ENCODE peak calls at places on chromosomes 1 and 21, in seven cellular contexts. Z is endodermal cell, A is neural progenitor cell, O is fibroblast of mammary gland, M is fibroblast of lung, G is AG10803, D is colonic mucosa. P is an unnamed sample.
A peak's percentile ranks its signal among the peaks of the same experiment; 100 is the strongest.

GRCh38 chr1:208344202-208344601 is 100.0 kb upstream of the PLXNA2 start:
- DNase-seq in Z (no peak), A (no peak), O (no peak), M (no peak), G (no peak), D (no peak), P (no peak)

GRCh38 chr1:179867493-179868330 is 9.9 kb downstream of the TOR1AIP2 start:
- DNase-seq in Z (peak; percentile 89), A (peak; percentile 74), O (peak; percentile 49), M (peak; percentile 62), G (peak; percentile 51), D (peak; percentile 47), P (peak; percentile 67)

GRCh38 chr1:175314300-175314699 is 121.7 kb upstream of the KIAA0040 start:
- DNase-seq in Z (no peak), A (no peak), O (no peak), M (no peak), G (no peak), D (no peak), P (no peak)

GRCh38 chr21:39613029-39613934 is 542 bp downstream of the B3GALT5 start:
- DNase-seq in Z (peak; percentile 53), A (peak; percentile 39), O (no peak), M (peak; percentile 31), G (peak; percentile 11), D (no peak), P (no peak)

GRCh38 chr1:223201967-223202366 is 58.9 kb upstream of the TLR5 start:
- DNase-seq in Z (no peak), A (no peak), O (no peak), M (no peak), G (no peak), D (no peak), P (no peak)

GRCh38 chr1:205375816-205376545 is 19.3 kb upstream of the KLHDC8A start:
- DNase-seq in Z (peak; percentile 85), A (peak; percentile 79), O (peak; percentile 68), M (peak; percentile 57), G (peak; percentile 48), D (peak; percentile 55), P (peak; percentile 43)

GRCh38 chr1:38034871-38035270 is 11.7 kb downstream of the POU3F1 start:
- DNase-seq in Z (no peak), A (no peak), O (no peak), M (no peak), G (no peak), D (no peak), P (no peak)

GRCh38 chr1:147117109-147117508 is 55.2 kb downstream of the PRKAB2 start:
- DNase-seq in Z (no peak), A (no peak), O (no peak), M (no peak), G (no peak), D (no peak), P (no peak)

GRCh38 chr1:162302246-162302645 is 74.4 kb downstream of the SPATA46 start:
- DNase-seq in Z (no peak), A (no peak), O (peak; percentile 13), M (peak; percentile 17), G (no peak), D (no peak), P (no peak)

GRCh38 chr1:12082988-12083387 is 19.9 kb downstream of the TNFRSF8 start:
- DNase-seq in Z (no peak), A (no peak), O (no peak), M (no peak), G (no peak), D (no peak), P (no peak)

GRCh38 chr1:47948126-47948525 is 49.1 kb downstream of the TRABD2B start:
- DNase-seq in Z (peak; percentile 88), A (peak; percentile 41), O (peak; percentile 23), M (no peak), G (no peak), D (peak; percentile 49), P (no peak)

GRCh38 chr1:4760088-4760487 is 105.7 kb downstream of the AJAP1 start:
- DNase-seq in Z (no peak), A (no peak), O (no peak), M (no peak), G (no peak), D (no peak), P (no peak)

GRCh38 chr1:39574646-39575045 is 1.9 kb downstream of the PABPC4 start:
- DNase-seq in Z (no peak), A (no peak), O (peak; percentile 26), M (peak; percentile 19), G (no peak), D (peak; percentile 52), P (peak; percentile 33)

GRCh38 chr1:97190326-97190725 is 468.7 kb downstream of the PTBP2 start:
- DNase-seq in Z (no peak), A (no peak), O (peak; percentile 61), M (peak; percentile 42), G (peak; percentile 63), D (no peak), P (peak; percentile 14)

GRCh38 chr1:244435562-244436205 is 16.0 kb downstream of the ADSS2 start:
- DNase-seq in Z (no peak), A (no peak), O (peak; percentile 60), M (peak; percentile 46), G (peak; percentile 76), D (no peak), P (peak; percentile 51)

GRCh38 chr1:16019580-16020277 is 1.9 kb upstream of the HSPB7 start:
- DNase-seq in Z (no peak), A (no peak), O (peak; percentile 30), M (no peak), G (peak; percentile 61), D (no peak), P (no peak)

GRCh38 chr1:116373451-116374339 is 651 bp downstream of the ATP1A1 start:
- DNase-seq in Z (peak; percentile 82), A (peak; percentile 84), O (peak; percentile 48), M (peak; percentile 38), G (peak; percentile 40), D (peak; percentile 79), P (peak; percentile 45)

GRCh38 chr1:42334240-42335049 is 590 bp downstream of the FOXJ3 start:
- DNase-seq in Z (peak; percentile 85), A (peak; percentile 75), O (peak; percentile 69), M (peak; percentile 71), G (peak; percentile 61), D (peak; percentile 63), P (peak; percentile 64)

GRCh38 chr1:210330279-210330866 is 1.7 kb downstream of the HHAT start:
- DNase-seq in Z (no peak), A (no peak), O (no peak), M (no peak), G (no peak), D (peak; percentile 30), P (peak; percentile 21)

GRCh38 chr1:67815303-67816095 is 17.8 kb downstream of the GNG12 start:
- DNase-seq in Z (no peak), A (no peak), O (no peak), M (no peak), G (no peak), D (peak; percentile 96), P (no peak)

GRCh38 chr1:7227654-7228053 is 442.4 kb downstream of the CAMTA1 start:
- DNase-seq in Z (peak; percentile 20), A (no peak), O (no peak), M (no peak), G (no peak), D (no peak), P (no peak)

GRCh38 chr1:40078512-40079333 is 18.3 kb downstream of the PPT1 start:
- DNase-seq in Z (peak; percentile 90), A (peak; percentile 69), O (peak; percentile 64), M (peak; percentile 50), G (peak; percentile 49), D (peak; percentile 64), P (peak; percentile 60)

GRCh38 chr1:191752342-191752741 is 405.9 kb upstream of the RGS18 start:
- DNase-seq in Z (no peak), A (no peak), O (no peak), M (no peak), G (no peak), D (no peak), P (no peak)

GRCh38 chr21:45151484-45152115 is 77.2 kb downstream of the ADARB1 start:
- DNase-seq in Z (no peak), A (peak; percentile 62), O (no peak), M (no peak), G (no peak), D (peak; percentile 13), P (no peak)

GRCh38 chr1:154220970-154221814 is 437 bp downstream of the UBAP2L start:
- DNase-seq in Z (peak; percentile 62), A (peak; percentile 75), O (peak; percentile 34), M (peak; percentile 58), G (peak; percentile 55), D (peak; percentile 59), P (no peak)

GRCh38 chr1:154221815-154222081 is 993 bp downstream of the UBAP2L start:
- DNase-seq in Z (no peak), A (no peak), O (peak; percentile 73), M (peak; percentile 83), G (peak; percentile 77), D (no peak), P (peak; percentile 85)

GRCh38 chr1:154225370-154225769 is 4.6 kb downstream of the UBAP2L start:
- DNase-seq in Z (no peak), A (no peak), O (no peak), M (no peak), G (no peak), D (no peak), P (no peak)

GRCh38 chr1:154222518-154222917 is 1.8 kb downstream of the UBAP2L start:
- DNase-seq in Z (no peak), A (no peak), O (no peak), M (no peak), G (no peak), D (no peak), P (peak; percentile 8)

GRCh38 chr1:154222918-154223317 is 2.2 kb downstream of the UBAP2L start:
- DNase-seq in Z (no peak), A (no peak), O (no peak), M (no peak), G (no peak), D (no peak), P (peak; percentile 35)
- H3K4me3 ChIP-seq in Z (peak overlapping the region; percentile 93), A (peak overlapping the region; percentile 84), O (no peak overlapping the region), M (no peak overlapping the region), G (no peak overlapping the region), D (no peak overlapping the region), P (peak overlapping the region; percentile 2)

GRCh38 chr1:146012703-146013565 is 8.6 kb downstream of the HJV start:
- DNase-seq in Z (peak; percentile 68), A (peak; percentile 66), O (peak; percentile 89), M (peak; percentile 88), G (peak; percentile 81), D (peak; percentile 75), P (peak; percentile 82)
- TF ChIP-seq CTCF in Z (peak; percentile 81), A (peak; percentile 76), O (peak; percentile 76), M (peak; percentile 64), G (peak; percentile 77), D (peak; percentile 70), P (peak; percentile 78)

GRCh38 chr1:186780081-186780480 is 48.7 kb upstream of the PLA2G4A start:
- DNase-seq in Z (no peak), A (no peak), O (no peak), M (no peak), G (no peak), D (no peak), P (no peak)
- H3K4me3 ChIP-seq in Z (no peak overlapping the region), A (no peak overlapping the region), O (no peak overlapping the region), M (no peak overlapping the region), G (no peak overlapping the region), D (no peak overlapping the region), P (no peak overlapping the region)

DNA sequence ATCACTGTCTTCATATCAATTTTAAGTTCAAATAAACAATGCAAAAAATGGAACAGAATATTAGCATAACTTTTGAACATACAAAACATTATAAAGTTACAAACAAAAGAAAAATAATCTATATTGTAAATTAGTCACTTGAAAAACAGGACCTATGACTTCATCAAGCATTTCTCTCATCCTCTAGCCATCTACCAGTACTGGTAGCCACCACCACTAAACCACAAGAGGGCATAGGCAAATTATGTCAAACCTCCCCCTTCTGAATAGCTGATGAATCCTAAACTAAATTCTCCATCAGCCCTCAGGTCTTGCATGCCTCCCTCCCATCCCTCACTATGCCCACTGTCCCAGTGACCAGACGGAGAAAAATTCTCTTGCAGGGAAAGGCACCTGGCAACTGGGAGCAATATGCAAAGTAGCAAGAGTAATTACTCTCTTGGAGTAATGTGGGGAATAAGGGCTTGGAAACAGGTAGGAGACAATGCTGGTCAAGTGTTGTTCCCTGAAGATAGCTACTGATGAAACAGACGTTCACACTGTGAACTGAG is 37.1 kb downstream of the SSX2IP start:
- DNase-seq in Z (no peak), A (no peak), O (peak; percentile 52), M (peak; percentile 30), G (peak; percentile 12), D (no peak), P (no peak)
- TF ChIP-seq CTCF in Z (peak; percentile 27), A (peak; percentile 15), O (peak; percentile 28), M (no peak), G (peak; percentile 27), D (no peak), P (peak; percentile 16)

P was measured in fibroblast of villous mesenchyme.